ENCODE peak calls at places on chromosome 17, in ten cellular contexts. G is psoas muscle; I is HFFc6; C is activated CD8-positive, alpha-beta T cell treated with anti-CD3 and anti-CD28 coated beads for 36 hours; V is BE2C; H is NB4; L is cardiac muscle cell; U is endothelial cell; O is astrocyte of the spinal cord; B is heart right ventricle. P is an unnamed sample.

GRCh38 chr17:68198931-68199836 is 48.7 kb upstream of the AMZ2 start:
- DNase-seq in C (peak), B (no peak), V (no peak), O (peak), L (no peak), U (peak), I (no peak), H (no peak), G (peak), P (peak)

GRCh38 chr17:44916059-44916780 is 920 bp upstream of the GFAP start:
- DNase-seq in O (no peak), B (no peak), G (no peak), V (no peak), I (no peak), C (no peak), U (no peak), L (no peak), H (no peak), P (no peak)

GRCh38 chr17:75724016-75725003 is 3.1 kb downstream of the ITGB4 start:
- DNase-seq in U (no peak), C (no peak), L (no peak), I (no peak), O (no peak), G (no peak), B (no peak), V (no peak), H (no peak), P (no peak)

GRCh38 chr17:6505425-6506142 is 50.8 kb downstream of the PITPNM3 start:
- DNase-seq in O (no peak), C (no peak), G (no peak), V (no peak), L (peak), I (peak), U (no peak), B (no peak), H (no peak), P (no peak)

GRCh38 chr17:1713878-1714487 is 3.8 kb upstream of the TLCD2 start:
- DNase-seq in C (no peak), G (no peak), V (peak), I (peak), O (no peak), U (peak), B (no peak), L (peak), H (no peak), P (peak)

GRCh38 chr17:67546578-67547527 is 169.8 kb downstream of the PITPNC1 start:
- DNase-seq in G (peak), V (peak), B (peak), C (no peak), I (no peak), U (no peak), L (peak), O (peak), H (no peak), P (peak)

GRCh38 chr17:38444151-38444550 is 15.9 kb downstream of the ARHGAP23 start:
- DNase-seq in I (peak), B (peak), C (peak), O (peak), V (peak), H (peak), G (peak), L (peak), U (peak), P (peak)

GRCh38 chr17:63631626-63632025 is 9.4 kb downstream of the MAP3K3 start:
- DNase-seq in L (no peak), B (no peak), I (no peak), U (no peak), C (no peak), V (no peak), H (peak), O (no peak), G (no peak), P (no peak)

GRCh38 chr17:28008526-28008925 is 34.0 kb upstream of the NLK start:
- DNase-seq in O (peak), G (no peak), V (no peak), U (peak), C (peak), L (peak), H (peak), B (peak), I (peak), P (peak)

GRCh38 chr17:75843577-75844529 is at the start of gene UNC13D:
- DNase-seq in L (no peak), B (no peak), V (peak), U (no peak), G (no peak), H (peak), O (no peak), I (no peak), C (peak), P (peak)

GRCh38 chr17:4896332-4897197 is 2.8 kb upstream of the C17orf107 start:
- DNase-seq in C (no peak), O (no peak), I (no peak), V (no peak), H (no peak), B (no peak), U (no peak), L (no peak), G (no peak), P (no peak)

GRCh38 chr17:67779098-67779672 is 46.1 kb upstream of the BPTF start:
- DNase-seq in H (peak), O (peak), V (peak), I (no peak), G (peak), L (peak), U (peak), B (peak), C (peak), P (peak)

GRCh38 chr17:13931752-13932477 is 137.4 kb upstream of the COX10 start:
- DNase-seq in B (peak), O (peak), H (peak), L (peak), I (no peak), V (no peak), C (no peak), G (peak), U (no peak), P (no peak)

GRCh38 chr17:8436169-8436932 is 667 bp downstream of the NDEL1 start:
- DNase-seq in B (peak), H (peak), V (peak), L (peak), I (peak), G (peak), U (peak), C (peak), O (peak), P (peak)

GRCh38 chr17:68993112-68993511 is 37.9 kb upstream of the ABCA8 start:
- DNase-seq in G (no peak), V (no peak), B (no peak), U (no peak), I (no peak), H (no peak), C (no peak), L (peak), O (peak), P (no peak)

GRCh38 chr17:19336938-19337711 is 25.4 kb downstream of the B9D1 start:
- DNase-seq in C (no peak), V (no peak), U (no peak), G (no peak), L (no peak), O (no peak), B (no peak), H (no peak), I (no peak), P (no peak)

GRCh38 chr17:80138856-80139426 is 8.0 kb downstream of the EIF4A3 start:
- DNase-seq in H (no peak), I (no peak), B (no peak), G (no peak), V (no peak), U (no peak), C (no peak), O (no peak), L (no peak), P (no peak)

GRCh38 chr17:4623249-4623648 is 18.2 kb downstream of the ALOX15 start:
- DNase-seq in B (no peak), O (no peak), G (no peak), V (no peak), I (no peak), H (no peak), L (peak), C (no peak), U (no peak), P (no peak)

GRCh38 chr17:45579529-45580495 is 89.3 kb upstream of the PLEKHM1 start:
- DNase-seq in G (no peak), O (no peak), H (peak), C (no peak), U (no peak), B (no peak), I (no peak), V (no peak), L (no peak), P (no peak)

GRCh38 chr17:79023886-79024771 is at the start of gene C1QTNF1:
- DNase-seq in O (no peak), U (peak), I (no peak), C (peak), G (peak), L (peak), H (peak), V (peak), B (peak), P (peak)
- TF ChIP-seq CTCF in O (no peak), U (peak), I (peak), C (peak), G (peak), L (peak), H (no peak), V (no peak), B (peak), P (peak)

GRCh38 chr17:34116306-34116705 is 138.8 kb upstream of the CCL2 start:
- DNase-seq in I (no peak), L (no peak), B (no peak), V (no peak), O (no peak), G (no peak), H (no peak), C (no peak), U (no peak), P (no peak)
- TF ChIP-seq CTCF in I (no peak), L (no peak), B (no peak), V (no peak), O (no peak), G (no peak), H (no peak), C (no peak), U (no peak), P (no peak)

GRCh38 chr17:10681866-10682446 is 15.4 kb downstream of the SCO1 start:
- DNase-seq in I (peak), G (no peak), U (no peak), O (peak), H (no peak), L (peak), V (no peak), C (no peak), B (no peak), P (no peak)
- TF ChIP-seq CTCF in I (no peak), G (no peak), U (no peak), O (no peak), H (no peak), L (no peak), V (no peak), C (no peak), B (no peak), P (no peak)

DNA sequence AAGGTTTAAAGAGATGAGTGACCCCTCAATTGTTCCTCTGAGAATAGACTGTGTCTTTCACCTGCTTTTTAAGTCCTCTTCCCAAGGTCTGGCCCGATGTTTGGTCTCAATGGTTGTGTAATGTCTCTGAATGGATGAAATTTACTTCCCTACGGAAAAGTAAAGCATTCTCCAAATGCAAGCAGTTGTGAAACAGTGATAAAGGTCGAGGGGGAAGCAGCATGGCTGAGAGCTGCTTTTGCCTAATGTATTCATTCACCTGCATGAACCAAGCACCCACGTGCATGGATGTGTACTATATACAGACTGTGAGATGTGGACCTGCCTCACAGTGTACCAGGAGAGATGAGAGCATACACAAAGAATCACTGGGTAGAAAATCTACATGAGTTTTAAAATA is 11.4 kb downstream of the MRPS23 start:
- DNase-seq in I (no peak), U (no peak), L (no peak), V (no peak), B (no peak), O (no peak), H (no peak), G (no peak), C (no peak), P (no peak)
- TF ChIP-seq CTCF in I (no peak), U (no peak), L (no peak), V (no peak), B (no peak), O (no peak), H (no peak), G (no peak), C (no peak), P (no peak)

DNA sequence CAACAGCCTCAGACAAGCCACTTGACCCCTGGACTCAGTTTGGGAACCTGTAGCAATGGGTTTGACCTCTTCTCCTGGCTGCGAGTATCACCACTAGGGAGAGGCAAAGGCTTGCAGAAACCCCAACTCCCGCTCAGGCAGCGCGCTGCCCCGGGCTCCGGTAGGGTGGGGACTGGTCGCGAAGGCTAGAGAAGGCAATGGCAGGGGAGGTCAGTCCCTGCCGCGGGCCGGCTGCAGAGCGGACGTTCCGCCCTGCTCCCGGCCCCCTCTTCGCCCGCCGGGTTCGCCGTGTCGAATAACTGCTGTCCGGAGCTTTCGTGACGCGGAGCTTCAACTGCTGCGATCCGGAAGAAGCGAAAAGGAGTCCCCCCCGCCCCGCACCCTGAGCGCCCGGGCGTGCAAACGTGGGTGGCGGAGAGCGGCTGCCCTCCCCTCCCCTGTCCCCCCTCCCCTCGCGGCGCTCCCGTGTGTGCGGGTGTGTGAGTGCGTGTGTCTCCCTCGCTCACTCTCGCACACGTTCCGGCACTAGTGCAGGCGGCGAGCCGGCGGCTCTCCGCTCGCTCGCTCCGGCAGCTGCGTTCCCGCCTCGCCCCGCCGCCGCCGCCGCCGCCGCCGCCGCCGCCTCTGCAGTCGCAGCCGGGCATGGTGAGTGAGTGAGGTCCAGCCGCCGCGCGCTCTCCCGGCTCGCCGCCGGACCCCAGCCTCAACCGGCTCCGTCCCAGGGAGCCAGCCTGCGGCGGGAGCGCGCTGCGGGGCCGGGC is 792 bp upstream of the SHISA6 start:
- DNase-seq in C (no peak), O (no peak), H (no peak), I (no peak), G (peak), V (no peak), B (peak), L (no peak), U (no peak), P (no peak)
- TF ChIP-seq CTCF in C (no peak), O (no peak), H (no peak), I (no peak), G (no peak), V (no peak), B (no peak), L (no peak), U (no peak), P (no peak)

DNA sequence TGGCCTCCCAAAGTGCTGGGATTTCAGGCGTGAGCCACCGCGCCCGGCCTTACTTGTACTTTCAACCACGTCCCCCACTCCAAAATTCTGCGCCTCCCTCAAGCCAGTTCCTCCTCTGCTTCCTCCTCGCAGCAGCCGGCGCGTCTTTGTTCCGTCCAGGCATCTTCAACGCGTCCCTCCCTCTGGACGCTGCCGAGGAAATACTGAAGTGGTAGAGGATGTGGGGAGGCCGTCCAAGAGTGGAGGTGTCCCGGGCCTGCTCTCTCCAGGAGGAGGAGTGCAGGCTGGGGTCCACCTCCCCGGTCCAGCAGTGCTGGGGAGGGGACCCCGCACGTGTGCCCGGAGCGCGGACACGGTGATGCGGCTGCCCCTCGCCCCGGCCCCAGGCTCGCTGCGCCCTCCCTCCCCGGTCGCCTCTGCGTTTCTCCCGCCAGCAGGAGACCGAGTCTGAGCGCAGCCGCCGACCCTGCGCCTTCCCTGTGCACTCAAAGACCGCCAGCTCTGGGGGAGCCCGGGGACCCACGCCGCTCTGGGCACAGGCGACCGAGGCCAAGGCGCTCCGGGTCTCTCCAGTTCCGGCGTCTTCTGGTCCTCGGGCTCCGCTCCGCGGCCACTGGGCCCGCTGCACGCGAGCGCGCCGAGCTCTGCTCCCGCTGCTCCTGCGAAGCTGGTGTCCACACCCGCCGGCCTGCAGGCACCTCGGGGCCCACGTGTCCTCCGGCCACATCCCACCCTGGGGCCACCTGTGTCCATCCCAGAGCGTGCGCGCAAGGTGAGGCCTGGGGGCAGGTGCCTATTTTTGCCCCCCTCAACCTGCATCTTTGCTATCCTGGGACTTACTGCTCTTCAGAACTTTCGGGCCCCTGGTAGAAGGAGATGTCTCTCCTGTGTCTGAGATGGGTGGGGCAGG is 31.7 kb downstream of the OSBPL7 start:
- DNase-seq in V (peak), U (peak), O (peak), B (no peak), I (peak), G (peak), L (peak), H (no peak), C (peak), P (peak)
- TF ChIP-seq CTCF in V (peak), U (no peak), O (peak), B (peak), I (peak), G (peak), L (peak), H (no peak), C (peak), P (no peak)

DNA sequence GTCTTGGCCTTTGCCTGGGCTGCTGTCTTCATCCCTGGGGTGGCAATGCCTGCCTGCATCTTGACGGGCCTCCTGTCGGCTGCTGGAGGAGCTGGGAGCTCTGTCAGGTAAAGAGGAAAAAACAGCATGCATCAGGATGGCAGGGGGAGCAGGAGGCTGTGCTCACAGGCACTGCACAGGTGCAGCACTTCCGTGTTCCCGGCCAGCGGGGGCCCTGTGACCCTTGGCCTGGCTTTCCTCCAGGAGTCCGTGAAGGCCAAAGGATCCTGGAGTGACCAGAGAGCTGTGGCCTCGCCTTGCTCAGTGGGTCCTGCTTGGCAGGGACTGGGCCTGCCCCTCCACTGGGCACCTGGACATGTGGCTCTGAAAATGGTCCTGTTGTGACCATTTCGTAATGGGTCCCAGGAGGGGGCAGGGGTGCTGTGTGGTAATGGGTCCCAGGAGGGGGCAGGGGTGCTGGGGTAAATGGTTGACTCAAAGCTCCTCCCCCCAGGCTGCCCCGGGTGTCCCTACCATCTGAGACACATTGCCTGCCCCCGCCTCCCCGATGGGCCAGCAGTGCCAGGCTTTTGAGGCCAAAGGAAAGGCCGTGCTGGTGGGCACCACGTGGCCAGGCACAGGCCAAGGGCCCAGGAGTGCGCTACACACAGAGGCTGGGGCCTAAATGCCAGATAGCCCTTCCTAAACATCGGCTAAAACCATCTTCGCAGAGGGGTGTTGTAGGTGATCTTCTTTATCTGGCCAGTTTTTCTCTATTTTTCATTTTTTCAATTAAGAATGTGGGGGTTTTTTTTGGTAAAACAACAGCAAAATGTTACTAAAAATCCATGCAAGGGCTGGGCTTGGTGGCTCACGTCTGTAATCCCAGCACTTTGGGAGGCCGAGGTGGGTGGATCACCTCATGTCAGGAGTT is 4.0 kb upstream of the FASN start:
- DNase-seq in H (peak), V (no peak), B (no peak), O (no peak), U (no peak), C (no peak), L (no peak), G (peak), I (no peak), P (peak)
- TF ChIP-seq CTCF in H (no peak), V (no peak), B (no peak), O (no peak), U (no peak), C (no peak), L (no peak), G (no peak), I (no peak), P (no peak)